ENCODE peak calls at places on chromosomes 7 and 10, in six cellular contexts. C is left lung, B is upper lobe of right lung, F is progenitor cell of endocrine pancreas, D is cardiac fibroblast, A is AG09309. K is an unnamed sample.

GRCh38 chr7:116305485-116306408 is 95.4 kb downstream of the TES start:
- DNase-seq in F (no peak), B (no peak), D (no peak), A (no peak), C (no peak), K (no peak)

GRCh38 chr7:64515330-64515729 is 47.5 kb downstream of the ZNF680 start:
- DNase-seq in A (no peak), C (no peak), F (no peak), D (peak; percentile 61), B (no peak), K (no peak)

GRCh38 chr7:136640977-136641376 is 227.5 kb upstream of the CHRM2 start:
- DNase-seq in B (no peak), D (no peak), C (no peak), F (no peak), A (no peak), K (no peak)

GRCh38 chr7:28042721-28043120 is 137.9 kb downstream of the JAZF1 start:
- DNase-seq in F (no peak), A (no peak), D (no peak), B (no peak), C (no peak), K (no peak)

GRCh38 chr7:76358053-76358477 is 726 bp downstream of the YWHAG start:
- DNase-seq in C (peak; percentile 84), B (peak; percentile 88), A (no peak), F (peak; percentile 12), D (peak; percentile 33), K (peak; percentile 40)

GRCh38 chr10:49367600-49367999 is 28.3 kb downstream of the DRGX start:
- DNase-seq in C (no peak), A (no peak), F (peak; percentile 21), B (no peak), D (no peak), K (no peak)

GRCh38 chr10:80461208-80462183 is 7.4 kb downstream of the TSPAN14 start:
- DNase-seq in A (no peak), D (peak; percentile 49), C (no peak), B (no peak), F (no peak), K (no peak)

GRCh38 chr10:26879744-26880143 is 19.0 kb upstream of the ABI1 start:
- DNase-seq in C (peak; percentile 88), F (no peak), D (no peak), B (peak; percentile 82), A (no peak), K (no peak)

GRCh38 chr10:78802866-78803265 is 265.9 kb upstream of the ZMIZ1 start:
- DNase-seq in D (peak; percentile 36), F (no peak), A (peak; percentile 37), C (peak; percentile 70), B (no peak), K (no peak)

GRCh38 chr7:156566812-156567549 is 73.6 kb upstream of the RNF32 start:
- DNase-seq in D (no peak), B (no peak), F (no peak), A (no peak), C (no peak), K (no peak)

GRCh38 chr7:43204081-43204480 is 91.6 kb downstream of the HECW1 start:
- DNase-seq in A (peak; percentile 10), C (no peak), D (peak; percentile 80), B (no peak), F (no peak), K (no peak)

GRCh38 chr7:25789701-25790240 is 362.2 kb upstream of the NFE2L3 start:
- DNase-seq in C (no peak), A (no peak), F (no peak), B (no peak), D (no peak), K (no peak)

GRCh38 chr10:55144001-55144400 is 343.0 kb upstream of the PCDH15 start:
- DNase-seq in A (no peak), D (no peak), F (no peak), C (no peak), B (no peak), K (no peak)

GRCh38 chr7:49597805-49598204 is 175.6 kb upstream of the VWC2 start:
- DNase-seq in B (no peak), F (no peak), C (no peak), A (no peak), D (no peak), K (no peak)

GRCh38 chr10:66440562-66440961 is 485.3 kb upstream of the LRRTM3 start:
- DNase-seq in F (no peak), A (no peak), D (no peak), B (no peak), C (no peak), K (no peak)

GRCh38 chr10:96118604-96119450 is 11.3 kb upstream of the ZNF518A start:
- DNase-seq in A (no peak), F (no peak), C (no peak), B (no peak), D (no peak), K (no peak)

GRCh38 chr10:91296471-91296870 is 76.0 kb downstream of the PCGF5 start:
- DNase-seq in D (peak; percentile 66), B (no peak), A (no peak), C (no peak), F (no peak), K (no peak)

GRCh38 chr7:12715372-12716133 is 28.1 kb downstream of the ARL4A start:
- DNase-seq in B (peak; percentile 82), A (peak; percentile 84), F (no peak), D (peak; percentile 99), C (peak; percentile 83), K (peak; percentile 40)

GRCh38 chr10:104330168-104331117 is 7.8 kb downstream of the ITPRIP start:
- DNase-seq in F (no peak), B (no peak), D (peak; percentile 87), C (peak; percentile 68), A (peak; percentile 88), K (no peak)

GRCh38 chr10:100878291-100878910 is 34.4 kb upstream of the SLF2 start:
- DNase-seq in D (peak; percentile 82), C (no peak), B (no peak), A (peak; percentile 42), F (peak; percentile 43), K (peak; percentile 63)

DNA sequence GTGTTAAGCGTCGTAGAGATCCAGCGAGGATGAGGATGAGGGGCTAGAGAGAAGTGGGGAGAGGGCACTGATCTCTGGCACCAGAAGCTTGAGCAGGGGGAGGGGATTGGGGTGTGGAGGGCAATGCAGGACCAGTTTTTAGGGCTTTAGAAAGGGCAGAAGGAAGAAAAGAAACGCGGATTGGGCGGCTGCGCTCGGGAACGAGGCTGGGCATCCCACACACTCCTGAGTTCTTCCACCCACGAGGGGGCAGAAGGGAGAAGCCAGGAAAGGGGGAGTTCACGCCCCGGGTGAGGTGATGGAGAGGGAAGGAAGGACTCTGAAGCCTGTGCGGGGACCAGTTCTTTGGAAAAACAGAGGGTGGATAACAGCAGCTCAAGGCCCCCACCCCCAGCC is 6.1 kb upstream of the VGF start:
- DNase-seq in C (no peak), A (no peak), B (no peak), F (no peak), D (no peak), K (no peak)
- TF ChIP-seq CTCF in C (no peak), A (peak; percentile 35), B (no peak), F (peak; percentile 18), D (peak; percentile 19), K (no peak)

GRCh38 chr10:69774596-69774995 is 27.1 kb upstream of the COL13A1 start:
- DNase-seq in F (no peak), C (no peak), A (no peak), B (no peak), D (no peak), K (no peak)
- TF ChIP-seq CTCF in F (no peak), C (no peak), A (no peak), B (no peak), D (no peak), K (no peak)

GRCh38 chr10:132489053-132489703 is 48.4 kb upstream of the INPP5A start:
- DNase-seq in B (peak; percentile 54), C (peak; percentile 35), F (no peak), A (peak; percentile 32), D (no peak), K (no peak)

GRCh38 chr10:132488231-132488821 is 49.3 kb upstream of the INPP5A start:
- DNase-seq in C (peak; percentile 28), D (no peak), A (no peak), F (peak; percentile 5), B (peak; percentile 47), K (no peak)

GRCh38 chr10:132486539-132487121 is 51.0 kb upstream of the INPP5A start:
- DNase-seq in C (peak; percentile 23), B (peak; percentile 48), F (no peak), D (no peak), A (no peak), K (no peak)

GRCh38 chr10:132485391-132485790 is 52.2 kb upstream of the INPP5A start:
- DNase-seq in A (no peak), D (no peak), B (peak; percentile 13), C (peak; percentile 13), F (no peak), K (no peak)

DNA sequence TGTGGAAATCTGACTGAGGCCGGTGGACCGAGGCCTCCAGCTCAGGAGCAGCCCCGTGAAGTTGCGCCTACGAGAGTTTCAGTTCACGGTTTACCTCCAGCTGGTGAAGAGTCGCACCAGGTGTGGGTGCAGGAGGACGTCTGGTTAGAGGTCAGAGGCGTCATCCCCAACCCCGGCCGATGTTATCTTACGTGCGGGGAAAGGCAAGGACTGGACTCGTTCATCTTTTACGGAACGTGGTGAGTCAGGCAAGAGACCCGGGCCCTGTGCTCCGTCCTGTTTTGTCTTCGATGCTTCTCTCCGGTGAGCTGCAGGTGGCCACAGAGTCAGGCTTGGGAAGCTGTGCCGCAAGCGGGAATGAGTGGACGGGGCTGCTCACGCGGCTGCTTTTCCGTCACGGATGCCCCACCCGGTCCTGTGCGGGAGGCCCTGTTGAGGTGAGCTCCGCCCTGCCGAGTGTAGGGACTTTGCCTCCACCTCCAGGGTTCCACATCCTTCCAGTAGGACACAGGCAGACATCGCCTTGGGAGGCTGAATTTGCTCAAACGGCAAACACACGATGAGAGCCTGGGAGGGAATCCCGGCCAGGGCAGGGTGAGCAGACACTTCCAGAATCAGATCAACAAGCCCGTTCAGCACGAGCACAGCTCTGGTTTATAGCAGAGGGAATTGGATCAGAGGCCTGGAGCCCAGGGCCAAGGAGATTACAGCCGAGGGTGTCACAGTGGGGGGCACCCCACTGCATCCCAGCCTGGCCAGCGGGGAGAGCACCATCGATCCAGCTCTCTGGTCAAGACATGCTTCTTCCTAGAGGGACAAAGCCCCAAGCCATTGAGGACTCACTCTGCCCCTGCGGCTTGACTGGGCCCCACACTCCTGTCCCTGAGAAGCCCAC is 50.1 kb upstream of the INPP5A start:
- DNase-seq in D (no peak), A (no peak), F (no peak), B (peak; percentile 49), C (peak; percentile 21), K (no peak)
- TF ChIP-seq CTCF in D (no peak), A (no peak), F (no peak), B (no peak), C (no peak), K (no peak)

DNA sequence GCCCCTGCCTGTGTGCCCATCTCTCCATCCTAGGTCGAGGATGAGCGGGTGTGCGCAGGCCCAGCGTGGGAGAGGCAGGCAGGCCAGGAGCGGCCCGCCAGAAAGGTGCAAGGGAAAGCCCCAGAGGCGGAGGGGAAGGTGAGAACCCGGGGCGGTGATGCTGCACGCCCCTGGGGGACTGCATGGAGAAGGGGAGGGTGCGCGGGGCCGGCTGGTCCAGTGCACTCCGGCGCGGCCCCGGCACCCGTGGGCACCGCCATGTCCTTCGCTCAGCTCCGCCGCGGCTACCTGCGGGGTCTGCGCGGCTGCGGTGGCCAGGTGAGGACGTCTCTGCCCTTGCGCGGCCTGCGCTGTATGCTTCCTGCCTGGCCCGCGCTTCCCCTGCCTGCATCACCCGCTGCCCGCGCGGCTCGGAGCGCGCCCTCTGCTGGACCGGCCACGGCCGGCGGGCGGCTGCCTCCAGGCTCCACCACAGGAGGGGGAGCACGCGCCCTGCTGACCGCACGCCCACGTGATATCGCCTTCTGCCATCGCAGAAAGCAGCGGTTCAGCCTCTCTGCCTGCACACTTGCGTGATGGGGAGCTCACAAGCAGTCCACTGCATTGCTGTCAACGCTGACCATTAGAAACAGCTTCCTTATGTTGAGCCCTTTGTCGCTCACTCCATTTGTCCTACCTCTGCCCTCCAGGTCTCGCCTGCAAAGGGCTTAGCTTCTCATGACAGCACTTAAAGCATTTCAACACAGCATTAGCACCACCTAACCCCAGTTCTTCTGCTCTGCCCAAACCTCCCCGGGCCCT is 73.9 kb downstream of the CXCL12 start:
- DNase-seq in B (peak; percentile 92), A (no peak), F (peak; percentile 91), D (peak; percentile 80), C (peak; percentile 84), K (peak; percentile 86)
- TF ChIP-seq CTCF in B (peak; percentile 92), A (peak; percentile 47), F (peak; percentile 97), D (peak; percentile 46), C (peak; percentile 89), K (peak; percentile 89)

K was measured in neural crest cell.